ENCODE peak calls at places on chromosomes 4 and X, in four cellular contexts. N is foreskin fibroblast, W is astrocyte of the cerebellum, O is Panc1. E is an unnamed sample.

GRCh38 chr4:141768954-141769353 is 132.6 kb downstream of the IL15 start:
- DNase-seq in O (no peak), W (peak; percentile 9), N (peak; percentile 93), E (no peak)

GRCh38 chr4:33369366-33369899 is 2649.3 kb downstream of the PCDH7 start:
- DNase-seq in N (peak; percentile 85), W (peak; percentile 9), O (no peak), E (peak; percentile 51)

GRCh38 chr4:87633239-87633638 is 16.8 kb upstream of the DMP1 start:
- DNase-seq in W (peak; percentile 55), N (peak; percentile 49), O (no peak), E (peak; percentile 87)

GRCh38 chrX:102765794-102766193 is 45.3 kb downstream of the GPRASP3 start:
- DNase-seq in W (no peak), O (no peak), N (peak; percentile 89), E (peak; percentile 9)

GRCh38 chr4:183264614-183265013 is 55.5 kb downstream of the CLDN22 start:
- DNase-seq in O (no peak), N (peak; percentile 75), W (peak; percentile 12), E (no peak)

GRCh38 chrX:66914082-66914481 is 275.2 kb upstream of the EDA2R start:
- DNase-seq in O (no peak), W (no peak), N (peak; percentile 0), E (no peak)

GRCh38 chrX:20530319-20530979 is 263.7 kb upstream of the RPS6KA3 start:
- DNase-seq in N (peak; percentile 74), W (peak; percentile 44), O (no peak), E (no peak)

GRCh38 chrX:118205421-118205820 is 88.8 kb upstream of the KLHL13 start:
- DNase-seq in W (no peak), O (no peak), N (no peak), E (no peak)

GRCh38 chrX:117641913-117642656 is 474.5 kb downstream of the KLHL13 start:
- DNase-seq in W (no peak), N (no peak), O (no peak), E (no peak)

GRCh38 chrX:23616361-23616760 is 50.9 kb upstream of the PRDX4 start:
- DNase-seq in O (no peak), N (peak; percentile 48), W (no peak), E (no peak)

GRCh38 chr4:74517996-74518395 is 73.1 kb downstream of the AREG start:
- DNase-seq in W (no peak), O (no peak), N (no peak), E (no peak)

GRCh38 chr4:176298664-176299063 is 21.1 kb upstream of the SPCS3 start:
- DNase-seq in O (no peak), W (no peak), N (no peak), E (no peak)

GRCh38 chr4:172225457-172225856 is 412.3 kb downstream of the GALNTL6 start:
- DNase-seq in W (no peak), O (no peak), N (no peak), E (no peak)

GRCh38 chrX:150934453-150934852 is 36.0 kb upstream of the CD99L2 start:
- DNase-seq in O (no peak), N (peak; percentile 63), W (peak; percentile 53), E (peak; percentile 66)

DNA sequence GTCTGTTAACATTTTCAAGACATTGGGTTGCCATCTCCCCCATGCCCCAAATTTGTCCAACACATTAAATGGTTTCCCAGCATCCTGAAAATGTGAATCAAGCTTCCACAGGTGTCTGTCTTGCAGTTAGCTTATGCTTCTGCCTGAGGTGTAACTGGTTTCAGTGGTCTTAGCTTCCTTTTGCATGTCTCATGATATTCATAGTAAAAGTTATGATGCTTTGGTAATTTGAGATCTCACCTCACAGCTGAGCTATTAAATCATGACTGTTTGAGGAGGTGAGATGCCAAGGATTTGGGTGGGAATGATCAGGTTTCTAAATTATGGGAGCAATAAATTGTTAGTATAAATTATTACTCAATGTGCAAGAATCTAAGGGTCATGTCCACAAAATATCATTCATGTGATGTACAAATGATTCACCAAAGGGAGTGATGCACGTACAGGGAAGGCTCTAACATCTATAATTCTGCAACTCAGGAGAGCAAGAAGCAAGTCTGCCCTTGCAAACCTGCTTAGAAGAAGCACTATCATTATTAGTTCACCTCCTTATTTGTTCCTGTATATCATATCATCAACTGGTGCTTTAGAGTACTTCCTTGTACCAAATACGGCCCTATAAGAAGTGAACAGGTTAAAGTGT is 17.1 kb upstream of the RAI2 start:
- DNase-seq in N (peak; percentile 49), O (no peak), W (no peak), E (no peak)
- H3K4me3 ChIP-seq in N (no peak overlapping the region), O (no peak overlapping the region), W (no peak overlapping the region), E (no peak overlapping the region)

GRCh38 chrX:65689377-65689776 is 21.9 kb downstream of the MSN start:
- DNase-seq in O (no peak), N (no peak), W (no peak), E (no peak)
- H3K4me3 ChIP-seq in O (no peak overlapping the region), N (no peak overlapping the region), W (no peak overlapping the region), E (no peak overlapping the region)

GRCh38 chr4:112007361-112007760 is 137.9 kb upstream of the FAM241A start:
- DNase-seq in W (peak; percentile 15), N (no peak), O (no peak), E (peak; percentile 39)

GRCh38 chr4:112003508-112003907 is 141.7 kb upstream of the FAM241A start:
- DNase-seq in W (no peak), N (no peak), O (no peak), E (no peak)

GRCh38 chr4:112002301-112002700 is 143.0 kb upstream of the FAM241A start:
- DNase-seq in O (no peak), W (no peak), N (no peak), E (no peak)

GRCh38 chr4:111999801-112000200 is 145.5 kb upstream of the FAM241A start:
- DNase-seq in W (no peak), N (no peak), O (no peak), E (no peak)

DNA sequence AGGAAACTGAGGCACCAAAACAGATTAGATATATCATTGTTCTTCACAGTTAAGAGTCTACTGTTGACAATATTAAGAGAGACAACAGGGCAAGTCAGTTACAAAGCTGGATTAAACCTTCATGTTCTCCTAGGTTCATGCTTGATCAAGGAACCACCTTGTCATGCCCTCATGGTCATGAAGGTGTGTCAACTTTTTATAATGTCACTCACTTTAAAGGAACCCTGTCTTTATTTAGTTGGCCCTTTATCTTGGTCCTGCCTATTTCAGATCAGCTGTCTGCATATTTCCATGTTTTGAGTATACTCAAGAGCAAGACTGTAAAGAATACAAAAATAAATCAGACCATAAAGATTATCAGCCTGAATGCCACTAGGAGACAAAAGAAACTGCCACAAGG is 140.2 kb upstream of the FAM241A start:
- DNase-seq in N (no peak), W (no peak), O (no peak), E (no peak)
- H3K4me3 ChIP-seq in N (no peak overlapping the region), W (no peak overlapping the region), O (no peak overlapping the region), E (no peak overlapping the region)

GRCh38 chrX:104567506-104567905 is 1.5 kb downstream of the IL1RAPL2 start:
- DNase-seq in N (peak; percentile 0), O (no peak), W (no peak), E (no peak)
- H3K4me3 ChIP-seq in N (no peak overlapping the region), O (no peak overlapping the region), W (peak overlapping the region; percentile 38), E (no peak overlapping the region)

DNA sequence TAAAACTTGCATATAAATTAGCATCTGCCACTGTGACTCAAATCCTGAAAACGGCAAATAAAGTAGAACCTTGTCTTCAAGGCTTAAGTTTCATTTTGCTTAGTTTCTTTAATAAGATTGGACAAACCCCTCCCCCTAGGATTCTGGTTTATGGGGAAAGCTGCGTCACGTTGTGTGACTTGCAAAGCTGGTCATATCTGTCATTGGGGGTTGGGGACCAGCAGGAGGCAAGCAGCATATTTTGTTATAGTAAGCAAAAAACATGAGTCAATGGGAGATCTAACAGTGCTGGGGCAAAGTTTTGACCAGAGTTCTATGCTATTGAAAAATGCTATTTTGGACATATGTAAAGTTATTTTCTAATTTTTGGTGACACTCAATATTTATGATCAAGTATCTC is 407.3 kb downstream of the PCDH18 start:
- DNase-seq in W (peak; percentile 8), N (peak; percentile 83), O (no peak), E (peak; percentile 34)
- H3K4me3 ChIP-seq in W (peak overlapping the region; percentile 35), N (peak overlapping the region; percentile 55), O (peak overlapping the region; percentile 5), E (peak overlapping the region; percentile 36)

GRCh38 chrX:53089224-53089842 is 4.6 kb upstream of the KANTR start:
- DNase-seq in N (peak; percentile 75), W (peak; percentile 35), O (no peak), E (no peak)
- H3K4me3 ChIP-seq in N (peak overlapping the region; percentile 53), W (peak overlapping the region; percentile 47), O (peak overlapping the region; percentile 64), E (peak overlapping the region; percentile 65)

DNA sequence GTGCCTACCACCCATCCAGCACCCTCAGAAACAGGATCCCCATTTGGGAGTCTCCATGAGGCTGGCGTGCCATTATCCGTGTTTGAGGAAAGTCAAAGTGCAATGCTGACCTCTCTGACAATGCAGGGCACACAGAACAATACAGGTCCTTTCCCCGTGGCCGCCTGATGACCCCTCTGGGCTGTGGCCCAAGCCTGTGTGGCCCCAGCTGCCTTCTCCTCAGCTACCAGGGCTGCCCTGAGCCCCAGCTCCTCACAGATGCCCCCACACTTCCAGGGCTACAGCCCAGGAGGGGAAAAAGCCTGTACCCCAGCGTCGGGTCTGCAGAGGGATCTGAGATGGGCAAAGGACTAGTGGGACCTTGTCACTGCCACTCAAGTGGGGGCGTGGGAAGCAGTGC is 15.5 kb downstream of the ZFYVE28 start:
- DNase-seq in W (no peak), N (no peak), O (no peak), E (no peak)
- H3K4me3 ChIP-seq in W (no peak overlapping the region), N (no peak overlapping the region), O (no peak overlapping the region), E (no peak overlapping the region)

GRCh38 chr4:577499-578450 is 1.7 kb upstream of the TMEM271 start:
- DNase-seq in O (no peak), W (no peak), N (peak; percentile 51), E (peak; percentile 3)

GRCh38 chr4:576991-577498 is 950 bp upstream of the TMEM271 start:
- DNase-seq in O (no peak), N (peak; percentile 23), W (no peak), E (no peak)

GRCh38 chr4:574346-575161 is 1.5 kb downstream of the TMEM271 start:
- DNase-seq in N (no peak), O (no peak), W (no peak), E (no peak)

GRCh38 chr4:575281-576141 is 584 bp downstream of the TMEM271 start:
- DNase-seq in N (peak; percentile 72), O (no peak), W (peak; percentile 37), E (peak; percentile 26)

GRCh38 chr4:576245-576821 is at the start of gene TMEM271:
- DNase-seq in N (no peak), W (no peak), O (no peak), E (no peak)
- H3K4me3 ChIP-seq in N (no peak within 1 kb of the TSS), W (no peak within 1 kb of the TSS), O (peak within 1 kb of the TSS; percentile 28), E (no peak within 1 kb of the TSS)

GRCh38 chr4:145736241-145736831 is 56.4 kb downstream of the C4orf51 start:
- DNase-seq in O (no peak), W (no peak), N (no peak), E (no peak)

GRCh38 chr4:145734051-145734450 is 54.1 kb downstream of the C4orf51 start:
- DNase-seq in O (no peak), N (peak; percentile 39), W (no peak), E (no peak)

GRCh38 chr4:145734576-145735329 is 54.8 kb downstream of the C4orf51 start:
- DNase-seq in N (peak; percentile 98), O (no peak), W (peak; percentile 92), E (peak; percentile 94)

GRCh38 chr4:145735330-145735638 is 55.3 kb downstream of the C4orf51 start:
- DNase-seq in W (peak; percentile 84), O (no peak), N (peak; percentile 93), E (peak; percentile 77)

GRCh38 chr4:145735777-145736176 is 55.8 kb downstream of the C4orf51 start:
- DNase-seq in O (no peak), N (no peak), W (no peak), E (no peak)
- H3K4me3 ChIP-seq in O (no peak overlapping the region), N (no peak overlapping the region), W (no peak overlapping the region), E (no peak overlapping the region)